ENCODE peak calls at places on chromosomes 13 and 19, in five cellular contexts. One of them, this sample, is unnamed.

GRCh38 chr19:33292595-33293254 is 9.6 kb downstream of the CEBPA start:
- ATAC-seq in left lung: peak
- ATAC-seq in activated T-cell treated with anti-CD3 and anti-CD28 coated beads, Interleukin-2, amount 50 U/mL, for 72 hours: no peak
- ATAC-seq in aorta: no peak
- ATAC-seq in naive thymus-derived CD8-positive, alpha-beta T cell: no peak
- ATAC-seq in this sample: peak

GRCh38 chr13:113186061-113186900 is 22.2 kb downstream of the PCID2 start:
- ATAC-seq in left lung: no peak
- ATAC-seq in activated T-cell treated with anti-CD3 and anti-CD28 coated beads, Interleukin-2, amount 50 U/mL, for 72 hours: peak
- ATAC-seq in aorta: no peak
- ATAC-seq in naive thymus-derived CD8-positive, alpha-beta T cell: no peak
- ATAC-seq in this sample: no peak

GRCh38 chr19:11580665-11581418 is 3.4 kb upstream of the ACP5 start:
- ATAC-seq in left lung: peak
- ATAC-seq in activated T-cell treated with anti-CD3 and anti-CD28 coated beads, Interleukin-2, amount 50 U/mL, for 72 hours: no peak
- ATAC-seq in aorta: no peak
- ATAC-seq in naive thymus-derived CD8-positive, alpha-beta T cell: no peak
- ATAC-seq in this sample: peak

GRCh38 chr19:46723023-46723461 is 6.1 kb upstream of the PRKD2 start:
- ATAC-seq in left lung: no peak
- ATAC-seq in activated T-cell treated with anti-CD3 and anti-CD28 coated beads, Interleukin-2, amount 50 U/mL, for 72 hours: no peak
- ATAC-seq in aorta: no peak
- ATAC-seq in naive thymus-derived CD8-positive, alpha-beta T cell: no peak
- ATAC-seq in this sample: no peak

GRCh38 chr19:55647732-55648656 is at the start of gene CCDC106:
- ATAC-seq in left lung: peak
- ATAC-seq in activated T-cell treated with anti-CD3 and anti-CD28 coated beads, Interleukin-2, amount 50 U/mL, for 72 hours: peak
- ATAC-seq in aorta: peak
- ATAC-seq in naive thymus-derived CD8-positive, alpha-beta T cell: peak
- ATAC-seq in this sample: peak

GRCh38 chr13:105804561-105805190 is 730.8 kb downstream of the EFNB2 start:
- ATAC-seq in left lung: no peak
- ATAC-seq in activated T-cell treated with anti-CD3 and anti-CD28 coated beads, Interleukin-2, amount 50 U/mL, for 72 hours: no peak
- ATAC-seq in aorta: no peak
- ATAC-seq in naive thymus-derived CD8-positive, alpha-beta T cell: no peak
- ATAC-seq in this sample: no peak

GRCh38 chr19:20167020-20167644 is at the start of gene ZNF486:
- ATAC-seq in left lung: peak
- ATAC-seq in activated T-cell treated with anti-CD3 and anti-CD28 coated beads, Interleukin-2, amount 50 U/mL, for 72 hours: peak
- ATAC-seq in aorta: peak
- ATAC-seq in naive thymus-derived CD8-positive, alpha-beta T cell: peak
- ATAC-seq in this sample: peak

GRCh38 chr19:37933965-37934364 is 27.0 kb downstream of the SIPA1L3 start:
- ATAC-seq in left lung: no peak
- ATAC-seq in activated T-cell treated with anti-CD3 and anti-CD28 coated beads, Interleukin-2, amount 50 U/mL, for 72 hours: no peak
- ATAC-seq in aorta: no peak
- ATAC-seq in naive thymus-derived CD8-positive, alpha-beta T cell: no peak
- ATAC-seq in this sample: no peak

GRCh38 chr13:97076898-97077297 is 82.6 kb upstream of the OXGR1 start:
- ATAC-seq in left lung: peak
- ATAC-seq in activated T-cell treated with anti-CD3 and anti-CD28 coated beads, Interleukin-2, amount 50 U/mL, for 72 hours: no peak
- ATAC-seq in aorta: no peak
- ATAC-seq in naive thymus-derived CD8-positive, alpha-beta T cell: no peak
- ATAC-seq in this sample: peak

GRCh38 chr19:45152504-45153338 is 8.1 kb downstream of the NKPD1 start:
- ATAC-seq in left lung: peak
- ATAC-seq in activated T-cell treated with anti-CD3 and anti-CD28 coated beads, Interleukin-2, amount 50 U/mL, for 72 hours: peak
- ATAC-seq in aorta: peak
- ATAC-seq in naive thymus-derived CD8-positive, alpha-beta T cell: peak
- ATAC-seq in this sample: peak

GRCh38 chr13:79775830-79776229 is 294.9 kb downstream of the NDFIP2 start:
- ATAC-seq in left lung: peak
- ATAC-seq in activated T-cell treated with anti-CD3 and anti-CD28 coated beads, Interleukin-2, amount 50 U/mL, for 72 hours: no peak
- ATAC-seq in aorta: no peak
- ATAC-seq in naive thymus-derived CD8-positive, alpha-beta T cell: no peak
- ATAC-seq in this sample: no peak

This sample was measured in gastroesophageal sphincter.